ENCODE peak calls at places on chromosomes 11 and 22, in four cellular contexts. F, X, C and W are unnamed samples.

GRCh38 chr11:30342736-30343166 is 19.8 kb downstream of the ARL14EP start:
- DNase-seq in F (no peak), X (no peak), C (no peak), W (no peak)

GRCh38 chr11:22976146-22976545 is 115.9 kb upstream of the CCDC179 start:
- DNase-seq in F (no peak), X (no peak), C (no peak), W (no peak)

GRCh38 chr11:15705886-15706285 is 591.2 kb downstream of the INSC start:
- DNase-seq in F (no peak), X (no peak), C (no peak), W (no peak)

GRCh38 chr22:48177591-48177990 is 1415.1 kb downstream of the TBC1D22A start:
- DNase-seq in F (no peak), X (no peak), C (no peak), W (no peak)

GRCh38 chr11:128251140-128251539 is 336.2 kb downstream of the ETS1 start:
- DNase-seq in F (no peak), X (no peak), C (no peak), W (no peak)

GRCh38 chr22:38228873-38229740 is 27.3 kb downstream of the MAFF start:
- DNase-seq in F (no peak), X (peak; percentile 51), C (no peak), W (peak; percentile 54)

GRCh38 chr22:40484906-40485660 is 114.7 kb downstream of the SGSM3 start:
- DNase-seq in F (no peak), X (no peak), C (no peak), W (no peak)

GRCh38 chr22:21791635-21792625 is 56.3 kb upstream of the YPEL1 start:
- DNase-seq in F (no peak), X (no peak), C (peak; percentile 96), W (no peak)

GRCh38 chr22:29478326-29479276 is 1.4 kb upstream of the NEFH start:
- DNase-seq in F (peak; percentile 79), X (no peak), C (peak; percentile 56), W (no peak)

GRCh38 chr11:44308256-44308922 is 1.6 kb downstream of the ALX4 start:
- DNase-seq in F (peak; percentile 59), X (no peak), C (no peak), W (no peak)

GRCh38 chr11:44310198-44310455 is 188 bp upstream of the ALX4 start:
- DNase-seq in F (no peak), X (no peak), C (no peak), W (no peak)

GRCh38 chr11:44310456-44311272 is 725 bp upstream of the ALX4 start:
- DNase-seq in F (peak; percentile 71), X (no peak), C (no peak), W (no peak)

GRCh38 chr11:44308923-44309482 is 936 bp downstream of the ALX4 start:
- DNase-seq in F (no peak), X (no peak), C (no peak), W (no peak)

DNA sequence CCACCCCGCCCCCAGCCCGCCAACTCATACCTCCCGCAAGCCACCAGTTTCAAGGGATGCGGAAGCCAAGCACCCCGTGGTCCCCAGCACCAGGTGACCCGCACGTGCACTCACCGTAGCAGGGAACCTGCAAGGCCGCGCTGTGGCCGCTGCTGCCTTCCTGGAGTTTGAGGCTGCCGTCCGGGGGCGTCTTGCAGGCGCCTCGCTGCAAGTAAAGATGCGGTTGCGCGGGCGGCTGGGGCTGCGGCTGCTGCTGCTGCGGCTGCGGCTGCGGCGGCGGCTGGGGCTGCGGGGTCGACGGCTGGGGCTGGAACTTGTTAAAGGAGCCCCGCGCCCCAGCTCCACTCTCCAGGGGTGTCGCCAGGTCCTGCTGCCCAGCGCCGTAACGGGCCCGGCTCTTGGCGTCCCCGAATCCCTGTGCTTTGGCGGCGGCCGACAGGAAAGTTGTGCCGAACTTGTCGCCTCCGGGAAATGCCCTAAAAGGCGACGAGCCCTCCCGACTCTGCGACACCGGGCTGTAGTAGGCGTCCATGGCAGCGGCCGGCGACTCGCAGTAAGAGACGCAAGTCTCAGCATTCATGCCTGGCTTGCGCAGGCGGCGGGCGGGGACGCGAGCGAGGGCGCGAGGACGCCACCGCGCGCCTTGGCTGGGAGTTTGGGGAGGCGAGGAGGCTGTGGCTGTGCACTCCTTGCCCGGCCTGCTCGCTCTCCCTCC is at the start of gene ALX4:
- DNase-seq in F (peak; percentile 77), X (no peak), C (peak; percentile 72), W (no peak)
- TF ChIP-seq FOSL1 in F (no peak), X (no peak), C (no peak), W (no peak)

DNA sequence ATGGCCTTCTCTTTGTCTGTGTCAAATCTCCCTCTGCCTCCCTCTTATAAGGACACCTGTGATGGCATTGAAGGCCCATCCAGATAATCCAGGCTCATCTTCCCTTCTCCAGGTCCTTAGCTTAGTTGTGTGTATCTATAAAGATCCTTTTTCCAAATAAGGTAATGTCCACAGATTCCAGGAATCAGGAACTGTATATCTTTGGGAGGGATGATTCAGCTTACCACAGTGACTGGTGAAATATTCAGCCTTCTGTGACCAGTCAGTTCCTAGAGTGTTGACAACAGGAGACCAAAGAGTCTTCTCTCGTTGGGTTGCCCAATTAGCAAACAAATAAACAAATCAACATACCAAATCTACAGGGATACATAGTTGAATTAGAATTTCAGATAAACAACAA is 175.8 kb downstream of the MPPED1 start:
- DNase-seq in F (no peak), X (no peak), C (no peak), W (no peak)
- TF ChIP-seq FOSL1 in F (no peak), X (no peak), C (peak; percentile 75), W (no peak)

GRCh38 chr11:65444314-65445051 is 21.9 kb downstream of the NEAT1 start:
- DNase-seq in F (no peak), X (no peak), C (no peak), W (no peak)
- TF ChIP-seq FOSL1 in F (no peak), X (no peak), C (no peak), W (no peak)

DNA sequence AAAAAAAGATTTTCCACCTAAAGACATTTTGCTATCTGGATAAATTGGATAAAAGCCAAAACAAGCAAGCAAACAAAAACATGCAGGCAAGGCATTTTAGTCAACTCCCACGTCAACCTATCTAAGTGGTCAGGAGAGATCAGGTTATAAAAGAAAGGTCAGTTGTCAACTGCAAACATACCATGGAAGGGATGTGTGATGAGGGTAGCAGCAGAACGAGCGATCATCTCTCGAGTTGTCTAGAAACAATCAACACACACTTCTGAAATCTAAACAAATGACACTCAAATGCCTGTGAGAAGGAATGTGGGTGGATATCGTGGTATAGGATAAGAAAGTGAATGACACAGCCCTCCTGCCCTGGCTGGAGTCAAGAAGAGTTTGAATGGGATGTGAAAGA is 10.9 kb downstream of the MTCH2 start:
- DNase-seq in F (no peak), X (no peak), C (no peak), W (no peak)
- TF ChIP-seq FOSL1 in F (no peak), X (no peak), C (no peak), W (no peak)

GRCh38 chr11:61775106-61775505 is 17.3 kb downstream of the TMEM258 start:
- DNase-seq in F (no peak), X (no peak), C (no peak), W (no peak)
- TF ChIP-seq FOSL1 in F (no peak), X (no peak), C (no peak), W (no peak)

GRCh38 chr11:122036022-122036421 is 80.0 kb downstream of the BLID start:
- DNase-seq in F (no peak), X (no peak), C (no peak), W (no peak)

GRCh38 chr11:122032317-122032716 is 83.7 kb downstream of the BLID start:
- DNase-seq in F (no peak), X (no peak), C (no peak), W (no peak)

GRCh38 chr11:122036493-122036892 is 79.5 kb downstream of the BLID start:
- DNase-seq in F (no peak), X (no peak), C (no peak), W (no peak)

GRCh38 chr11:122033193-122033592 is 82.8 kb downstream of the BLID start:
- DNase-seq in F (no peak), X (no peak), C (no peak), W (no peak)

GRCh38 chr11:122033631-122034030 is 82.4 kb downstream of the BLID start:
- DNase-seq in F (no peak), X (no peak), C (no peak), W (no peak)
- TF ChIP-seq FOSL1 in F (no peak), X (no peak), C (no peak), W (no peak)

DNA sequence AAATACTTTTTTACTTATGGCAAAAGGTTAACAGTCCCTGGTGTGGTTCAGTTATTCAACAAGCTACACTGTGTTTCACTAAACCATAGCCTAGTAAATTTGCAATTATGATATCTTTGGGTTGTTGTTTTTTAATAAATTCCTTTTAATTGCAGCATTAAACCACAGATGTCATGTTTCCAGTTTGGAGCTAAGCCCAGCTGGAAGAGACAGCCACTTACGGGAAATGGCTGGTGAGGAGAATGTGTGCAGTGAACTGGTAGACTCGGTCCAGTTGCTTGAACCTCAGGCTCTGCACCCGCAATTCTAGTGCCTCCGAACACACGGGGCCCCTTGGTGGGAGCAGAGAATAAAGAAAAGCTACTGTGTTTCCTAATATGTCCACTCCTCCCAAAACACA is 70.8 kb downstream of the WNT11 start:
- DNase-seq in F (no peak), X (no peak), C (no peak), W (no peak)
- TF ChIP-seq FOSL1 in F (no peak), X (no peak), C (no peak), W (no peak)

GRCh38 chr11:27294654-27295053 is 68.4 kb downstream of the CCDC34 start:
- DNase-seq in F (no peak), X (no peak), C (no peak), W (no peak)
- TF ChIP-seq FOSL1 in F (no peak), X (no peak), C (no peak), W (no peak)

GRCh38 chr11:70489276-70489675 is 90.9 kb downstream of the CTTN start:
- DNase-seq in F (no peak), X (no peak), C (no peak), W (no peak)

GRCh38 chr11:70491696-70492472 is 93.6 kb downstream of the CTTN start:
- DNase-seq in F (no peak), X (no peak), C (no peak), W (no peak)

GRCh38 chr11:70488171-70488570 is 89.8 kb downstream of the CTTN start:
- DNase-seq in F (no peak), X (no peak), C (no peak), W (no peak)

GRCh38 chr11:70490723-70491558 is 92.6 kb downstream of the CTTN start:
- DNase-seq in F (no peak), X (no peak), C (no peak), W (no peak)

DNA sequence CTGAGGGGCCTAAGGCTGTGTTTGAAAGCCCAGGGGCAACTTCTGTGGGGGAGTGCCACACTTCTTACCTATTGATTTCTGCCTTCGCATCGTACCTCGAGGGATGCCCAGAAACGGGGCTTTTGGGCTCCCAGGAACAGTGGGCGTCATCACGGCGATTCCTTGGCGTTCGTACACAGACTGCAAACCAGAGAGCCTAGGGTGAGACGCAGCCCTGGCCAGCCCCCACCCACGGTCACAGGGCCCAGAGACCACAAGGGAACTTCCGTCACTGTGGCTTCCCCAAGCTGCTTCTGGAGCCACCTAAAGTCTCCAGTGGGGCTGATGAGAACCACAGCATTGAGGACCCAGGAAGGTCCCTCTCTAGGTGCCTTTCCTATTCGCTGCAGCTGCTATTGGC is 91.9 kb downstream of the CTTN start:
- DNase-seq in F (no peak), X (no peak), C (no peak), W (no peak)
- TF ChIP-seq FOSL1 in F (no peak), X (no peak), C (no peak), W (no peak)